ENCODE peak calls at places on chromosomes 11 and 22, in six cellular contexts. One of them, this sample, is unnamed.

GRCh38 chr22:48547971-48548370 is 1279.7 kb downstream of the BRD1 start:
- DNase-seq in CD4-positive, CD25-positive, alpha-beta regulatory T cell: no peak
- DNase-seq in kidney: no peak
- DNase-seq in astrocyte: no peak
- DNase-seq in AG04450: no peak
- DNase-seq in heart right ventricle: no peak
- DNase-seq in this sample: no peak

GRCh38 chr11:1402776-1403620 is 13.3 kb downstream of the BRSK2 start:
- DNase-seq in kidney: peak
- DNase-seq in CD4-positive, CD25-positive, alpha-beta regulatory T cell: no peak
- DNase-seq in astrocyte: no peak
- DNase-seq in heart right ventricle: peak
- DNase-seq in AG04450: no peak
- DNase-seq in this sample: no peak

GRCh38 chr11:28649922-28650321 is 541.7 kb downstream of the METTL15 start:
- DNase-seq in AG04450: no peak
- DNase-seq in kidney: no peak
- DNase-seq in astrocyte: peak
- DNase-seq in CD4-positive, CD25-positive, alpha-beta regulatory T cell: no peak
- DNase-seq in heart right ventricle: no peak
- DNase-seq in this sample: peak

GRCh38 chr22:28410050-28410816 is 269.4 kb downstream of the TTC28 start:
- DNase-seq in AG04450: no peak
- DNase-seq in heart right ventricle: no peak
- DNase-seq in CD4-positive, CD25-positive, alpha-beta regulatory T cell: no peak
- DNase-seq in kidney: no peak
- DNase-seq in astrocyte: peak
- DNase-seq in this sample: no peak

GRCh38 chr11:90493379-90493778 is 270.5 kb upstream of the CHORDC1 start:
- DNase-seq in CD4-positive, CD25-positive, alpha-beta regulatory T cell: no peak
- DNase-seq in astrocyte: no peak
- DNase-seq in kidney: no peak
- DNase-seq in heart right ventricle: no peak
- DNase-seq in AG04450: no peak
- DNase-seq in this sample: no peak

GRCh38 chr11:34323601-34324000 is 34.2 kb downstream of the ABTB2 start:
- DNase-seq in CD4-positive, CD25-positive, alpha-beta regulatory T cell: no peak
- DNase-seq in astrocyte: no peak
- DNase-seq in kidney: no peak
- DNase-seq in AG04450: no peak
- DNase-seq in heart right ventricle: no peak
- DNase-seq in this sample: no peak

GRCh38 chr11:26904801-26905200 is 89.1 kb upstream of the FIBIN start:
- DNase-seq in CD4-positive, CD25-positive, alpha-beta regulatory T cell: no peak
- DNase-seq in heart right ventricle: no peak
- DNase-seq in astrocyte: no peak
- DNase-seq in AG04450: no peak
- DNase-seq in kidney: no peak
- DNase-seq in this sample: no peak

GRCh38 chr22:16925407-16925966 is 82.5 kb downstream of the GAB4 start:
- DNase-seq in kidney: no peak
- DNase-seq in AG04450: no peak
- DNase-seq in heart right ventricle: no peak
- DNase-seq in astrocyte: no peak
- DNase-seq in CD4-positive, CD25-positive, alpha-beta regulatory T cell: no peak
- DNase-seq in this sample: no peak

GRCh38 chr22:27089303-27089702 is 431.9 kb downstream of the MIAT start:
- DNase-seq in kidney: no peak
- DNase-seq in AG04450: no peak
- DNase-seq in heart right ventricle: no peak
- DNase-seq in CD4-positive, CD25-positive, alpha-beta regulatory T cell: no peak
- DNase-seq in astrocyte: no peak
- DNase-seq in this sample: no peak

GRCh38 chr11:85029964-85030363 is 597.2 kb downstream of the DLG2 start:
- DNase-seq in astrocyte: peak
- DNase-seq in AG04450: peak
- DNase-seq in heart right ventricle: no peak
- DNase-seq in kidney: no peak
- DNase-seq in CD4-positive, CD25-positive, alpha-beta regulatory T cell: no peak
- DNase-seq in this sample: peak

GRCh38 chr11:36452231-36452630 is 57.8 kb downstream of the TRAF6 start:
- DNase-seq in kidney: no peak
- DNase-seq in AG04450: no peak
- DNase-seq in astrocyte: peak
- DNase-seq in heart right ventricle: no peak
- DNase-seq in CD4-positive, CD25-positive, alpha-beta regulatory T cell: no peak
- DNase-seq in this sample: no peak

GRCh38 chr11:10387209-10388083 is 67.6 kb upstream of the AMPD3 start:
- DNase-seq in kidney: no peak
- DNase-seq in astrocyte: peak
- DNase-seq in CD4-positive, CD25-positive, alpha-beta regulatory T cell: no peak
- DNase-seq in AG04450: peak
- DNase-seq in heart right ventricle: peak
- DNase-seq in this sample: no peak

GRCh38 chr22:38924197-38924952 is 33.0 kb upstream of the APOBEC3A start:
- DNase-seq in astrocyte: peak
- DNase-seq in kidney: peak
- DNase-seq in heart right ventricle: peak
- DNase-seq in CD4-positive, CD25-positive, alpha-beta regulatory T cell: no peak
- DNase-seq in AG04450: peak
- DNase-seq in this sample: peak

DNA sequence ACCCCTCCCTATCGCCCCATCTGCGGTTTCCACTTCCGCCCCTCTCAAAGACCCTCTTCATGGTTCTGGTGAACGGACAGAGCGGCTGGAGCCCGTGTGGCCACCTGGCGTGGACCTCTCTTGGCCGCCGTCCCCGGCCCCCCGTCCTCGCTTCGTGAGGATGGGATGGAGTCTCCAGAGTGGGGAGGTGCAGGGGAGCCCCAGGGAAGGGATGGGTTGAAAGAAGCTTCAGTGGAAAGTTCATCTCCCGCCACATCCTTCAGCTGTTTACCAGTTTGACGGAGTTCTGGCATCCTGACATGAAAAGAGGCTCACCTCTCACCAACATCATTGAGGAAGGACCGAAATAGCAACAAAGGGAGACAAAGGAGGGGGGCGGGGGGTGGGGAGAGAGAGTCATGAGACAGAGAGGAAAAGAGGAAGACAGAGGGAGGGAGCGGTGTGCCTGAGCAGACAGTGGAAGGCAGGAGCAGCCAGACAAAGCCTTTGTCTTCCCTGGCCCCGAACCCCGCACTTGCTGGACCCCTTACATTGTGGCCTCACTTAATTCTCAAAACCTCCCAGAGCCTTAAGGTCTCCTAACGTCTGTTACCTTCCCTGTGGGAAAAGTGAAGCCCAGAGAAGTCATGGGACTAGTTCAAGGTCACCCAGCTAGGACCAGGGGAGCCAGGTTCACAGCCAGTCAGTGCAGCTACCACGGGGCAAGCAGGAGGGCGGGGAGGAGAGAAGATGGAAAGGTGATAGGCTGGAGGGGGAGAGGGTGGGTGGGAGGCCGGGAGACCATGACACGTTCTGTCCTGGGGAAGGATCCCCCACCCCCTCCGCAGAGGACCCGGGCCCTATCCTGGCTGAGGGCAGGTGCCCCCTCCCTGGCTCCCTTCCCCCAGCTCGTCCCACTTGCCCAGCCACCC is 54.9 kb downstream of the CD6 start:
- DNase-seq in kidney: no peak
- DNase-seq in astrocyte: no peak
- DNase-seq in CD4-positive, CD25-positive, alpha-beta regulatory T cell: peak
- DNase-seq in AG04450: no peak
- DNase-seq in heart right ventricle: no peak
- DNase-seq in this sample: no peak
- H3K4me3 ChIP-seq in kidney: no peak
- H3K4me3 ChIP-seq in astrocyte: no peak
- H3K4me3 ChIP-seq in CD4-positive, CD25-positive, alpha-beta regulatory T cell: peak
- H3K4me3 ChIP-seq in AG04450: no peak
- H3K4me3 ChIP-seq in heart right ventricle: no peak
- H3K4me3 ChIP-seq in this sample: no peak

DNA sequence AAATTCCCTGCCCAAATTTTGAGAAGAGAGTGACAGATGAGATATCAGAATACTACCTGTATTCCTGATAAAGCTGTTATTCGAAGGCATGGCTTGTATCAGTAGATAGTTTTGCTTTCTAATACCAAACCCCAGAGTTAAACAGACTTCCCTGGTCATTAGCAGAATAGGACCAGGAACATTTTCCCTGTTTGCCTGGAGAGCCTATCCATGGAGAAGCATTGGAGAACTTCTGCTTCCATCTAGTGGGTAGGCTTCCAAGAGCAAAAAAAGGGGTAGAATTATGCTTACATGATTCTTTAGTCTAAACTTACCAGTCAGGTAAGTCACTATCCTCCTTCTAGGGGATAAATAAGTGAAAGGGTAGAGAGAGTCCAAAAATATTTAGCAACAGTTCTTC is 14.2 kb downstream of the PDE3B start:
- DNase-seq in AG04450: no peak
- DNase-seq in heart right ventricle: no peak
- DNase-seq in CD4-positive, CD25-positive, alpha-beta regulatory T cell: no peak
- DNase-seq in kidney: no peak
- DNase-seq in astrocyte: no peak
- DNase-seq in this sample: no peak
- H3K4me3 ChIP-seq in AG04450: no peak
- H3K4me3 ChIP-seq in heart right ventricle: no peak
- H3K4me3 ChIP-seq in CD4-positive, CD25-positive, alpha-beta regulatory T cell: no peak
- H3K4me3 ChIP-seq in kidney: no peak
- H3K4me3 ChIP-seq in astrocyte: no peak
- H3K4me3 ChIP-seq in this sample: no peak

DNA sequence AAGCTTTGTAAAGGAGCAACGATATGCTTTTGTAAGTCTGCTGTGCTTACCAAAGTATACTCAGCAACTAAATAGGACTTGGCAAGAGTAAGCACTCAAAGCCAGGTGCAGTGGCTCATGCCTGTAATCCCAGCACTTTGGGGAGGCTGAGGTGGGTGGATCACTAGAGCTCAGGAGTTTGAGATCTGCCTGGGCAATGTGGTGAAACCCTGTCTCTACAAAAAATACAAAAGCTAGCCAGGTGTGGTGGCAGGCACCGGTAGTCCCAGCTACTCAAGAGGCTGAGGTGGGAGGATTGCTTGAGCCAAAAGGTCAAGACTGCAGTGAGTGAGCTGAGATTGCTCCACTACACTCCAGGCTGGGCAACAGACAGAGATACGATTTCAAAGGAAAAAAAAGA is 67.5 kb downstream of the PAK1 start:
- DNase-seq in AG04450: no peak
- DNase-seq in CD4-positive, CD25-positive, alpha-beta regulatory T cell: no peak
- DNase-seq in astrocyte: no peak
- DNase-seq in kidney: no peak
- DNase-seq in heart right ventricle: no peak
- DNase-seq in this sample: no peak
- H3K4me3 ChIP-seq in AG04450: no peak
- H3K4me3 ChIP-seq in CD4-positive, CD25-positive, alpha-beta regulatory T cell: no peak
- H3K4me3 ChIP-seq in astrocyte: no peak
- H3K4me3 ChIP-seq in kidney: no peak
- H3K4me3 ChIP-seq in heart right ventricle: no peak
- H3K4me3 ChIP-seq in this sample: no peak

GRCh38 chr11:128507936-128508335 is 79.4 kb downstream of the ETS1 start:
- DNase-seq in heart right ventricle: no peak
- DNase-seq in kidney: no peak
- DNase-seq in astrocyte: no peak
- DNase-seq in CD4-positive, CD25-positive, alpha-beta regulatory T cell: no peak
- DNase-seq in AG04450: no peak
- DNase-seq in this sample: no peak
- H3K4me3 ChIP-seq in heart right ventricle: peak
- H3K4me3 ChIP-seq in kidney: peak
- H3K4me3 ChIP-seq in astrocyte: no peak
- H3K4me3 ChIP-seq in CD4-positive, CD25-positive, alpha-beta regulatory T cell: peak
- H3K4me3 ChIP-seq in AG04450: no peak
- H3K4me3 ChIP-seq in this sample: no peak

GRCh38 chr11:105611414-105611813 is 1.5 kb downstream of the GRIA4 start:
- DNase-seq in kidney: no peak
- DNase-seq in AG04450: no peak
- DNase-seq in astrocyte: no peak
- DNase-seq in CD4-positive, CD25-positive, alpha-beta regulatory T cell: no peak
- DNase-seq in heart right ventricle: no peak
- DNase-seq in this sample: no peak
- H3K4me3 ChIP-seq in kidney: no peak
- H3K4me3 ChIP-seq in AG04450: peak
- H3K4me3 ChIP-seq in astrocyte: no peak
- H3K4me3 ChIP-seq in CD4-positive, CD25-positive, alpha-beta regulatory T cell: no peak
- H3K4me3 ChIP-seq in heart right ventricle: no peak
- H3K4me3 ChIP-seq in this sample: no peak

GRCh38 chr11:115659061-115659963 is 155.1 kb upstream of the CADM1 start:
- DNase-seq in kidney: no peak
- DNase-seq in heart right ventricle: peak
- DNase-seq in AG04450: no peak
- DNase-seq in CD4-positive, CD25-positive, alpha-beta regulatory T cell: no peak
- DNase-seq in astrocyte: peak
- DNase-seq in this sample: peak

GRCh38 chr11:115657586-115657985 is 153.4 kb upstream of the CADM1 start:
- DNase-seq in heart right ventricle: no peak
- DNase-seq in CD4-positive, CD25-positive, alpha-beta regulatory T cell: no peak
- DNase-seq in kidney: no peak
- DNase-seq in astrocyte: peak
- DNase-seq in AG04450: no peak
- DNase-seq in this sample: peak

GRCh38 chr11:115656684-115657083 is 152.5 kb upstream of the CADM1 start:
- DNase-seq in CD4-positive, CD25-positive, alpha-beta regulatory T cell: no peak
- DNase-seq in heart right ventricle: no peak
- DNase-seq in kidney: no peak
- DNase-seq in astrocyte: peak
- DNase-seq in AG04450: no peak
- DNase-seq in this sample: no peak

GRCh38 chr11:115663790-115664189 is 159.6 kb upstream of the CADM1 start:
- DNase-seq in heart right ventricle: no peak
- DNase-seq in kidney: no peak
- DNase-seq in astrocyte: peak
- DNase-seq in AG04450: no peak
- DNase-seq in CD4-positive, CD25-positive, alpha-beta regulatory T cell: no peak
- DNase-seq in this sample: no peak

GRCh38 chr11:115660072-115660805 is 156.0 kb upstream of the CADM1 start:
- DNase-seq in heart right ventricle: no peak
- DNase-seq in CD4-positive, CD25-positive, alpha-beta regulatory T cell: no peak
- DNase-seq in AG04450: no peak
- DNase-seq in kidney: no peak
- DNase-seq in astrocyte: no peak
- DNase-seq in this sample: no peak
- H3K4me3 ChIP-seq in heart right ventricle: peak
- H3K4me3 ChIP-seq in CD4-positive, CD25-positive, alpha-beta regulatory T cell: no peak
- H3K4me3 ChIP-seq in AG04450: no peak
- H3K4me3 ChIP-seq in kidney: peak
- H3K4me3 ChIP-seq in astrocyte: peak
- H3K4me3 ChIP-seq in this sample: peak

GRCh38 chr22:50184541-50185383 is 951 bp upstream of the TRABD start:
- DNase-seq in CD4-positive, CD25-positive, alpha-beta regulatory T cell: no peak
- DNase-seq in kidney: peak
- DNase-seq in AG04450: no peak
- DNase-seq in astrocyte: no peak
- DNase-seq in heart right ventricle: peak
- DNase-seq in this sample: no peak
- H3K4me3 ChIP-seq in CD4-positive, CD25-positive, alpha-beta regulatory T cell: no peak
- H3K4me3 ChIP-seq in kidney: peak
- H3K4me3 ChIP-seq in AG04450: peak
- H3K4me3 ChIP-seq in astrocyte: peak
- H3K4me3 ChIP-seq in heart right ventricle: peak
- H3K4me3 ChIP-seq in this sample: peak